ENCODE peak calls at places on chromosomes 7 and 10, in ten cellular contexts. G, Q, L, U, J, I, X, P, R and O are unnamed samples.

GRCh38 chr7:139457153-139457946 is 26.1 kb downstream of the KLRG2 start:
- DNase-seq in J (no peak), Q (peak; percentile 19), I (no peak), P (no peak), U (peak; percentile 9), X (no peak), L (no peak), G (peak; percentile 45), R (peak; percentile 73), O (no peak)

GRCh38 chr10:12252882-12253546 is 57.0 kb downstream of the CDC123 start:
- DNase-seq in L (no peak), X (no peak), J (peak; percentile 6), U (peak; percentile 35), Q (no peak), P (peak; percentile 38), I (peak; percentile 29), R (peak; percentile 18), G (no peak), O (no peak)

GRCh38 chr7:105677803-105678583 is 96.7 kb upstream of the EFCAB10 start:
- DNase-seq in X (no peak), P (peak; percentile 30), L (no peak), G (no peak), I (peak; percentile 77), R (no peak), Q (no peak), U (no peak), J (no peak), O (no peak)

GRCh38 chr10:99984201-99984600 is 25.5 kb downstream of the DNMBP start:
- DNase-seq in G (peak; percentile 83), Q (no peak), R (no peak), I (no peak), J (no peak), P (peak; percentile 10), L (no peak), X (no peak), U (peak; percentile 63), O (no peak)

GRCh38 chr10:55410415-55410885 is 609.4 kb upstream of the PCDH15 start:
- DNase-seq in P (peak; percentile 96), R (no peak), Q (peak; percentile 1), J (no peak), G (no peak), U (peak; percentile 33), L (no peak), X (no peak), I (no peak), O (no peak)

GRCh38 chr10:126387931-126388911 is at the start of gene ADAM12:
- DNase-seq in J (peak; percentile 35), U (peak; percentile 71), G (no peak), I (no peak), X (no peak), Q (peak; percentile 77), R (peak; percentile 64), L (no peak), P (peak; percentile 41), O (no peak)

GRCh38 chr7:157558875-157559595 is 222.2 kb downstream of the DNAJB6 start:
- DNase-seq in U (no peak), L (no peak), J (no peak), R (no peak), P (no peak), X (no peak), Q (no peak), G (no peak), I (no peak), O (no peak)

GRCh38 chr7:36021367-36021766 is 131.7 kb upstream of the EEPD1 start:
- DNase-seq in J (peak; percentile 15), U (no peak), X (no peak), Q (peak; percentile 48), I (no peak), L (no peak), G (no peak), R (peak; percentile 29), P (peak; percentile 22), O (no peak)

GRCh38 chr10:68463365-68464093 is 8.2 kb downstream of the DNA2 start:
- DNase-seq in G (no peak), J (no peak), P (no peak), L (no peak), R (no peak), U (no peak), Q (no peak), X (no peak), I (no peak), O (no peak)

GRCh38 chr10:119250641-119251314 is 43.4 kb downstream of the GRK5 start:
- DNase-seq in X (peak; percentile 83), I (no peak), P (no peak), Q (peak; percentile 85), G (peak; percentile 53), L (peak; percentile 75), J (peak; percentile 66), R (peak; percentile 80), U (peak; percentile 95), O (peak; percentile 37)